ENCODE peak calls at places on chromosomes 5 and 9, in five cellular contexts. Y is glutamatergic neuron, Z is GM10248, M is IMR-90, A is mucosa of descending colon. J is an unnamed sample.

GRCh38 chr9:81782313-81782712 is 93.0 kb upstream of the TLE1 start:
- DNase-seq in Y (no peak), Z (no peak), M (no peak), A (no peak), J (no peak)

GRCh38 chr5:149546974-149547373 is 4.3 kb downstream of the CSNK1A1 start:
- DNase-seq in Y (no peak), Z (no peak), M (no peak), A (no peak), J (peak)

GRCh38 chr9:9318959-9319505 is 1293.8 kb downstream of the PTPRD start:
- DNase-seq in Y (no peak), Z (no peak), M (no peak), A (no peak), J (peak)

GRCh38 chr5:14720236-14720923 is 55.9 kb downstream of the OTULIN start:
- DNase-seq in Y (no peak), Z (no peak), M (peak), A (no peak), J (no peak)

GRCh38 chr5:16918891-16919671 is 17.0 kb downstream of the MYO10 start:
- DNase-seq in Y (no peak), Z (no peak), M (no peak), A (no peak), J (no peak)

GRCh38 chr5:1208221-1208742 is 6.9 kb downstream of the SLC6A19 start:
- DNase-seq in Y (peak), Z (no peak), M (no peak), A (no peak), J (no peak)

GRCh38 chr9:127523312-127523851 is 72.1 kb downstream of the LRSAM1 start:
- DNase-seq in Y (no peak), Z (no peak), M (peak), A (peak), J (no peak)

GRCh38 chr9:92289708-92290390 is 3.6 kb downstream of the IARS1 start:
- DNase-seq in Y (no peak), Z (no peak), M (peak), A (no peak), J (no peak)

GRCh38 chr5:135236187-135236835 is 162.7 kb downstream of the MACROH2A1 start:
- DNase-seq in Y (peak), Z (no peak), M (no peak), A (no peak), J (no peak)

GRCh38 chr9:14478175-14479165 is 164.5 kb upstream of the NFIB start:
- DNase-seq in Y (no peak), Z (no peak), M (no peak), A (no peak), J (no peak)

GRCh38 chr5:164054461-164054860 is 549.0 kb downstream of the MAT2B start:
- DNase-seq in Y (no peak), Z (no peak), M (peak), A (no peak), J (no peak)

GRCh38 chr9:7009065-7009464 is 251.3 kb downstream of the KDM4C start:
- DNase-seq in Y (no peak), Z (no peak), M (no peak), A (no peak), J (no peak)

GRCh38 chr5:39520232-39520572 is 95.4 kb upstream of the DAB2 start:
- DNase-seq in Y (no peak), Z (no peak), M (peak), A (no peak), J (no peak)

GRCh38 chr5:178326054-178326715 is 93.6 kb upstream of the PHYKPL start:
- DNase-seq in Y (no peak), Z (no peak), M (no peak), A (no peak), J (no peak)

GRCh38 chr5:160369990-160370712 is at the start of gene C1QTNF2:
- DNase-seq in Y (peak), Z (no peak), M (peak), A (peak), J (peak)

GRCh38 chr5:126403871-126404270 is 19.3 kb upstream of the GRAMD2B start:
- DNase-seq in Y (no peak), Z (no peak), M (peak), A (no peak), J (no peak)

GRCh38 chr5:16964821-16965220 is 28.7 kb upstream of the MYO10 start:
- DNase-seq in Y (no peak), Z (no peak), M (no peak), A (no peak), J (no peak)

GRCh38 chr9:75644649-75645048 is 245.8 kb upstream of the PCSK5 start:
- DNase-seq in Y (no peak), Z (no peak), M (no peak), A (no peak), J (no peak)

GRCh38 chr5:107952450-107952849 is 281.7 kb upstream of the EFNA5 start:
- DNase-seq in Y (no peak), Z (no peak), M (no peak), A (no peak), J (no peak)

GRCh38 chr5:179264641-179265528 is 80.4 kb downstream of the ADAMTS2 start:
- DNase-seq in Y (no peak), Z (no peak), M (no peak), A (no peak), J (no peak)

GRCh38 chr9:123925820-123926219 is 4.1 kb downstream of the DENND1A start:
- DNase-seq in Y (no peak), Z (no peak), M (peak), A (no peak), J (no peak)

GRCh38 chr9:23841304-23841703 is 15.3 kb upstream of the ELAVL2 start:
- DNase-seq in Y (no peak), Z (no peak), M (no peak), A (no peak), J (no peak)

GRCh38 chr5:54643679-54644078 is 126.1 kb downstream of the SNX18 start:
- DNase-seq in Y (no peak), Z (no peak), M (peak), A (no peak), J (no peak)

GRCh38 chr5:169160405-169160901 is 140.5 kb downstream of the SLIT3 start:
- DNase-seq in Y (no peak), Z (no peak), M (no peak), A (no peak), J (no peak)

GRCh38 chr9:708556-709432 is 132.7 kb upstream of the DMRT1 start:
- DNase-seq in Y (no peak), Z (no peak), M (no peak), A (no peak), J (no peak)

GRCh38 chr9:19378154-19378553 is 1.9 kb downstream of the RPS6 start:
- DNase-seq in Y (no peak), Z (no peak), M (no peak), A (no peak), J (no peak)

GRCh38 chr5:110548171-110548570 is 178.3 kb downstream of the TMEM232 start:
- DNase-seq in Y (no peak), Z (no peak), M (no peak), A (no peak), J (no peak)

DNA sequence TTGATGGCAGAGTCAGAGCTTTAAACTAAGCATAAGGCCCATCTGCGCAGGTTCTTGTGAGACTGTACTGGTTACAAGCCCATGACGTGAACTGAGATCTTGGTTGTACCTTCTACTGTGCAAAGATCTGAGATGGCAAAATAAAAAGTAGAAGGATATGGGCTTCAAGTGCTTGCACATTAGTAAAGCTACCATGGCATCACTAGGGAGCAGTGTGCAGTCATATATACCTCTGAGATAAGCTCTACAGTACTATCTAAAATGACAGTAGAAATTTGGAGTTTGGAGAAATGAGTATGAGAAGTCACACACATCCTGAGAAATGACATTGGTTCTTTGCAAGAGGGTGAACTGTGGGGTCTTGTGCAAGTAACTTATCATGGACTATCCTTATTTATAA is 408.2 kb upstream of the PRR16 start:
- DNase-seq in Y (no peak), Z (no peak), M (peak), A (no peak), J (no peak)
- TF ChIP-seq CTCF in Y (no peak), Z (peak), M (peak), A (no peak), J (no peak)

GRCh38 chr5:180703912-180704311 is 35.9 kb downstream of the OR2Y1 start:
- DNase-seq in Y (no peak), Z (no peak), M (no peak), A (no peak), J (no peak)
- TF ChIP-seq CTCF in Y (no peak), Z (no peak), M (no peak), A (no peak), J (no peak)

GRCh38 chr5:157471709-157472108 is 11.7 kb downstream of the NIPAL4 start:
- DNase-seq in Y (no peak), Z (peak), M (peak), A (no peak), J (peak)

GRCh38 chr5:157475432-157475831 is 15.4 kb downstream of the NIPAL4 start:
- DNase-seq in Y (no peak), Z (no peak), M (no peak), A (no peak), J (no peak)

GRCh38 chr5:157476699-157477408 is 16.8 kb downstream of the NIPAL4 start:
- DNase-seq in Y (no peak), Z (peak), M (peak), A (no peak), J (peak)

GRCh38 chr5:157470616-157471015 is 10.6 kb downstream of the NIPAL4 start:
- DNase-seq in Y (no peak), Z (no peak), M (no peak), A (no peak), J (no peak)

DNA sequence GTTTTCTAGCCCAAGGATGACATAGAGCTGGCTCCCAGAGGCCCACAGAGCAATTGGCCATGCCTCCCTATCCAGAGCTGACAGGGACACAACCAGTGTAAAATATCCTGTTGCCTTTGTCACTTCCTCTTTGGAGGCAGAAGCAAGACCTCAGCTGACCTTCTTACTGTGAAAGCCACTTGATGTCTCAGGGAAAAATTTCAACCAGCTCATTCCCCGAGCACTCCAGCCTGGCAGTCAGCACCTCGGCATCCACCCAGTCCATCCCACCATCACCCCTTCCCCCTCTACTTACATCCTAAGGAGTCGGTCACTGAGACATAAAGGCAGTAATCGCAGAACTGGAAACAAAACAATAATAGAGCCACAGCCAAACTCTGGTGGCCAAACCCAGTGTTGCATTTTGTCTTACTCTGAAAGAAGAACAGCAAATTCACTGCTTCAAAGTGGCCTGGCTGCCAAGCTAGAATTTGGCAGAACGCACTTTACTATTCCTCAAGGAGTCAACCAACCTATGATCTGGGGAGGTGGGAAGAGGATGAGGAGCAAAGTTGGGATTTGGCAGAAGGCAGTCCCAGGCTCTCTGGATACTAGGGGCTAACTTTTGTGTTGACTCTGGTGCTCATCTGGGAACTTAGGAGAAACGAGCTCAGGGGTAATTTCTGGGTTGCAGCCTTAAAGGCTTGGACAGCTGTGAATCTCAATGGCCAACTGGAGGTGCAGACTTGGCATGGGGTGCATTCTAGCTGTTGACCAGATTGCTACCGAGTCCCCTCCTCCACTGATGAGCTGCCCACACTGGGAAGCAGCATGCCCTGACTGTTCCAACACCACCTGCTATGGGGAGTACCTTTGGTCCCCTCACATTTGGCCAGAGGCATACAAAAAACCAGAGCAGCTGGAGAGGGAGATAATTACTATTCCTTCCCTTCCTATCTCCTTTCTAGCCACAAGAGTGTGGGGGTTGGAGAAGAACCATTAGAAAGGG is 13.7 kb downstream of the NIPAL4 start:
- DNase-seq in Y (no peak), Z (no peak), M (peak), A (no peak), J (no peak)
- TF ChIP-seq CTCF in Y (no peak), Z (no peak), M (no peak), A (no peak), J (no peak)

GRCh38 chr5:21199087-21199486 is 1211.1 kb upstream of the CDH18 start:
- DNase-seq in Y (no peak), Z (no peak), M (no peak), A (no peak), J (no peak)
- TF ChIP-seq CTCF in Y (no peak), Z (no peak), M (no peak), A (no peak), J (no peak)

GRCh38 chr5:19790811-19791466 is 197.1 kb downstream of the CDH18 start:
- DNase-seq in Y (no peak), Z (no peak), M (no peak), A (no peak), J (no peak)

DNA sequence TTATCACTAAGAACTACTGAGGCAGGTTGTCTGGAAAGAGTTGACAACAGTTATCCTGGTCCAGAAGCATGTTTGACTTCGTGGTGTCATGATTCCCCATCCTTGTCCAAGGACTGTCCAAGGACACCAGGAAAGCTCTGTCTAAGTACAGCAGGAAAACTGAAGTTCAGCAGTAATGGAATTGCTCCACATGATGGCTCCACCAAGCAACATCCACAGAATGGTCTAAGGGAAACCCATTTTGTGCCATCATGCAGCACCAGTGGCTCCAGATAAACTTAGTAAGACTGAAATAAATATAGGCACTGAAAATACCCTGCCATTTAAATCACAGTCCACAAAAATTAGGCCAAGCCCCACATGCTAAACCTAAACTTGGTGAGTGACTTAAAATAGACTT is 192.8 kb downstream of the CDH18 start:
- DNase-seq in Y (no peak), Z (no peak), M (peak), A (no peak), J (no peak)
- TF ChIP-seq CTCF in Y (no peak), Z (no peak), M (peak), A (no peak), J (no peak)

GRCh38 chr5:151427258-151427657 is 20.1 kb upstream of the SLC36A1 start:
- DNase-seq in Y (no peak), Z (peak), M (no peak), A (no peak), J (no peak)
- TF ChIP-seq CTCF in Y (no peak), Z (no peak), M (no peak), A (no peak), J (no peak)

GRCh38 chr9:70113403-70114022 is 69.9 kb downstream of the MAMDC2 start:
- DNase-seq in Y (peak), Z (peak), M (peak), A (peak), J (peak)
- TF ChIP-seq CTCF in Y (peak), Z (peak), M (peak), A (peak), J (no peak)

GRCh38 chr5:45696206-45696836 is at the start of gene HCN1:
- DNase-seq in Y (peak), Z (peak), M (peak), A (peak), J (no peak)
- TF ChIP-seq CTCF in Y (peak), Z (peak), M (peak), A (peak), J (no peak)

GRCh38 chr9:135727257-135727875 is 25.4 kb downstream of the KCNT1 start:
- DNase-seq in Y (no peak), Z (no peak), M (no peak), A (no peak), J (no peak)

GRCh38 chr9:135724186-135724797 is 22.3 kb downstream of the KCNT1 start:
- DNase-seq in Y (no peak), Z (no peak), M (no peak), A (no peak), J (no peak)

GRCh38 chr9:135729480-135729879 is 27.5 kb downstream of the KCNT1 start:
- DNase-seq in Y (no peak), Z (no peak), M (no peak), A (no peak), J (no peak)

GRCh38 chr9:135728436-135729110 is 26.6 kb downstream of the KCNT1 start:
- DNase-seq in Y (no peak), Z (no peak), M (no peak), A (no peak), J (no peak)

DNA sequence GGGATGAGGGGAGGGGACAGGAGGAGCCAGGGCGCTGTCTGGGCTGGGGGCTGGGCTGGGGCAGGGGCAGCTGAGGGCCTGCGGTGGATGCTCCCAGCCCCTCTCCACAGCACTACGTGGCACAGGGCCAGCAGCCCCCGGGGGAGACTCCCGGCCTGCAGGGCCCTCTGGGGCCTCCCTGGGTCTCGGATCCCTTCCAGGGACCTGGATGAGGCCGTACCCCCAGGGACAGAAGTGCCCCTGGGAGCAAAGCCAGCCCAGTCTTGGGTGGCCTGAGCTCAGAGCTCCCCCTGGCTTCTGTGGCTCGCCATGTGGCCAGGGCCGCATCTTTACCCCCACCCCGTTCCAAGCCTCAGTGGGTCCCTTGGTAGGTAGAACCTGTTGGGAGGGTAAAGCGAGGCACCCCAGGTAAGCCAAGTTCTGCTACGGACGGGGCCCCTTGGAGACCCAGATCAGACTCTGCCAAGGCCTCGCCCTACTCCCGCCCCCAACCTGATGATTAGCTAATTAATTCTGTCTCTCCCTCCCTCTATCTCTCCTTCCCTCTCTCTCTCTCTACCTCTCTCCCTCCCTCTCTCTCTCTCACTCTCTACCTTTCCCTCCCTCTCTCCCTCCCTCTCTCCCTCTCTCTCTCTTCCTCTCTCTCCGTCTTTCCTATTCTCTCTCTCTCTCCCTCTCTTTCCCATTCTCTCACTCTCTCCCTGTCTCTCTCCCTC is 24.3 kb downstream of the KCNT1 start:
- DNase-seq in Y (no peak), Z (no peak), M (no peak), A (no peak), J (no peak)
- TF ChIP-seq CTCF in Y (no peak), Z (peak), M (no peak), A (no peak), J (no peak)

GRCh38 chr5:151890299-151890698 is 34.4 kb downstream of the GLRA1 start:
- DNase-seq in Y (no peak), Z (no peak), M (no peak), A (no peak), J (no peak)
- TF ChIP-seq CTCF in Y (no peak), Z (no peak), M (no peak), A (no peak), J (no peak)